ENCODE peak calls at places on chromosomes 4 and X, in seven cellular contexts. C is head of caudate nucleus; H is thyroid gland; A is NCI-H2081 treated with DMSO at 0.1 percent for 48 hours; T is KBM-7; X is stimulated activated CD8-positive, alpha-beta memory T cell treated with anti-CD3 and anti-CD28 coated beads, Interleukin-4, amount 100 ng/mL, for 4 hours; K is NCI-H345. D is an unnamed sample.

GRCh38 chr4:48102303-48102702 is 31.7 kb downstream of the TXK start:
- DNase-seq in C (no peak), H (no peak), A (no peak), T (no peak), X (no peak), K (no peak), D (no peak)

GRCh38 chrX:74788545-74789086 is 136.6 kb downstream of the NEXMIF start:
- DNase-seq in C (no peak), H (no peak), A (no peak), T (peak; percentile 6), X (no peak), K (no peak), D (no peak)

GRCh38 chr4:87150498-87151261 is 69.7 kb downstream of the KLHL8 start:
- DNase-seq in C (peak; percentile 26), H (peak; percentile 37), A (peak; percentile 37), T (peak; percentile 84), X (peak; percentile 19), K (peak; percentile 62), D (peak; percentile 79)

GRCh38 chrX:37348237-37349130 is 680 bp upstream of the PRRG1 start:
- DNase-seq in C (no peak), H (peak; percentile 3), A (no peak), T (no peak), X (no peak), K (no peak), D (peak; percentile 40)

GRCh38 chrX:41923925-41924693 is 755 bp upstream of the CASK start:
- DNase-seq in C (peak; percentile 38), H (peak; percentile 14), A (no peak), T (peak; percentile 44), X (no peak), K (peak; percentile 43), D (peak; percentile 33)

GRCh38 chr4:72110886-72111285 is 79.1 kb downstream of the NPFFR2 start:
- DNase-seq in C (no peak), H (no peak), A (no peak), T (no peak), X (no peak), K (no peak), D (no peak)

GRCh38 chr4:175385797-175386196 is 426.3 kb downstream of the GPM6A start:
- DNase-seq in C (no peak), H (no peak), A (no peak), T (no peak), X (no peak), K (no peak), D (no peak)

GRCh38 chrX:38215141-38215540 is 5.5 kb downstream of the SRPX start:
- DNase-seq in C (no peak), H (no peak), A (no peak), T (no peak), X (no peak), K (no peak), D (no peak)

GRCh38 chr4:4524364-4524763 is 17.5 kb downstream of the STX18 start:
- DNase-seq in C (no peak), H (peak; percentile 48), A (no peak), T (no peak), X (no peak), K (no peak), D (no peak)

GRCh38 chrX:150688911-150689451 is 4.2 kb upstream of the MTMR1 start:
- DNase-seq in C (no peak), H (no peak), A (no peak), T (no peak), X (no peak), K (no peak), D (no peak)

GRCh38 chr4:139675651-139676050 is 10.0 kb downstream of the MGST2 start:
- DNase-seq in C (no peak), H (no peak), A (no peak), T (no peak), X (no peak), K (no peak), D (no peak)

GRCh38 chr4:147928400-147928799 is 196.5 kb downstream of the ARHGAP10 start:
- DNase-seq in C (no peak), H (no peak), A (no peak), T (no peak), X (no peak), K (no peak), D (no peak)

GRCh38 chr4:111937368-111937767 is 207.9 kb upstream of the FAM241A start:
- DNase-seq in C (no peak), H (no peak), A (peak; percentile 8), T (peak; percentile 9), X (no peak), K (peak; percentile 10), D (no peak)

GRCh38 chr4:127809173-127809800 is 27.2 kb downstream of the HSPA4L start:
- DNase-seq in C (no peak), H (peak; percentile 4), A (no peak), T (no peak), X (no peak), K (no peak), D (no peak)

GRCh38 chr4:14967982-14968381 is 34.3 kb upstream of the CPEB2 start:
- DNase-seq in C (no peak), H (no peak), A (no peak), T (no peak), X (no peak), K (no peak), D (no peak)

GRCh38 chr4:110962616-110963015 is 339.7 kb upstream of the PITX2 start:
- DNase-seq in C (no peak), H (no peak), A (no peak), T (no peak), X (no peak), K (no peak), D (no peak)

GRCh38 chrX:71103110-71103983 is 3.2 kb downstream of the CXorf65 start:
- DNase-seq in C (no peak), H (no peak), A (no peak), T (peak; percentile 88), X (no peak), K (no peak), D (no peak)

GRCh38 chrX:133493366-133493765 is 78.1 kb upstream of the GPC4 start:
- DNase-seq in C (no peak), H (peak; percentile 9), A (no peak), T (no peak), X (no peak), K (no peak), D (no peak)

GRCh38 chr4:125639182-125639621 is 324.4 kb downstream of the FAT4 start:
- DNase-seq in C (no peak), H (peak; percentile 18), A (no peak), T (no peak), X (no peak), K (no peak), D (no peak)

GRCh38 chr4:182216005-182216404 is 27.2 kb upstream of the TENM3 start:
- DNase-seq in C (no peak), H (no peak), A (no peak), T (no peak), X (no peak), K (no peak), D (no peak)

GRCh38 chr4:80586716-80587115 is 251.2 kb downstream of the CFAP299 start:
- DNase-seq in C (no peak), H (no peak), A (no peak), T (no peak), X (no peak), K (peak; percentile 33), D (no peak)

GRCh38 chr4:36493240-36493639 is 211.8 kb downstream of the DTHD1 start:
- DNase-seq in C (no peak), H (no peak), A (no peak), T (no peak), X (no peak), K (no peak), D (no peak)

D was measured in globus pallidus.